ENCODE peak calls at places on chromosomes 11 and 22, in ten cellular contexts. One of them, this sample, is unnamed.

GRCh38 chr11:109984634-109985289 is 108.4 kb upstream of the ZC3H12C start:
- DNase-seq in psoas muscle: no peak
- DNase-seq in thoracic aorta: no peak
- DNase-seq in pancreas: no peak
- DNase-seq in right atrium auricular region: no peak
- DNase-seq in lower leg skin: no peak
- DNase-seq in SJCRH30: no peak
- DNase-seq in skeletal muscle cell: no peak
- DNase-seq in HL-60: no peak
- DNase-seq in vagina: no peak
- DNase-seq in this sample: no peak

GRCh38 chr11:2437516-2437915 is 6.8 kb downstream of the TRPM5 start:
- DNase-seq in vagina: no peak
- DNase-seq in pancreas: peak
- DNase-seq in skeletal muscle cell: no peak
- DNase-seq in SJCRH30: no peak
- DNase-seq in HL-60: no peak
- DNase-seq in thoracic aorta: no peak
- DNase-seq in lower leg skin: no peak
- DNase-seq in right atrium auricular region: no peak
- DNase-seq in psoas muscle: no peak
- DNase-seq in this sample: no peak

GRCh38 chr11:26079966-26080365 is 252.0 kb upstream of the ANO3 start:
- DNase-seq in thoracic aorta: no peak
- DNase-seq in skeletal muscle cell: no peak
- DNase-seq in right atrium auricular region: no peak
- DNase-seq in vagina: no peak
- DNase-seq in pancreas: no peak
- DNase-seq in psoas muscle: no peak
- DNase-seq in HL-60: no peak
- DNase-seq in SJCRH30: no peak
- DNase-seq in lower leg skin: no peak
- DNase-seq in this sample: no peak

GRCh38 chr11:101586965-101587364 is 3.2 kb upstream of the TRPC6 start:
- DNase-seq in SJCRH30: no peak
- DNase-seq in vagina: no peak
- DNase-seq in skeletal muscle cell: no peak
- DNase-seq in right atrium auricular region: no peak
- DNase-seq in thoracic aorta: no peak
- DNase-seq in HL-60: no peak
- DNase-seq in psoas muscle: no peak
- DNase-seq in pancreas: no peak
- DNase-seq in lower leg skin: no peak
- DNase-seq in this sample: no peak

GRCh38 chr11:119671048-119671447 is 58.0 kb downstream of the NECTIN1 start:
- DNase-seq in vagina: no peak
- DNase-seq in skeletal muscle cell: peak
- DNase-seq in thoracic aorta: no peak
- DNase-seq in psoas muscle: peak
- DNase-seq in SJCRH30: peak
- DNase-seq in pancreas: no peak
- DNase-seq in lower leg skin: no peak
- DNase-seq in right atrium auricular region: peak
- DNase-seq in HL-60: peak
- DNase-seq in this sample: no peak

GRCh38 chr11:36073411-36074203 is 129.7 kb downstream of the LDLRAD3 start:
- DNase-seq in pancreas: peak
- DNase-seq in psoas muscle: peak
- DNase-seq in skeletal muscle cell: peak
- DNase-seq in thoracic aorta: no peak
- DNase-seq in HL-60: no peak
- DNase-seq in vagina: no peak
- DNase-seq in SJCRH30: peak
- DNase-seq in right atrium auricular region: no peak
- DNase-seq in lower leg skin: no peak
- DNase-seq in this sample: no peak

GRCh38 chr22:18078329-18079041 is 695 bp downstream of the PEX26 start:
- DNase-seq in SJCRH30: no peak
- DNase-seq in right atrium auricular region: no peak
- DNase-seq in psoas muscle: peak
- DNase-seq in skeletal muscle cell: no peak
- DNase-seq in vagina: no peak
- DNase-seq in pancreas: peak
- DNase-seq in thoracic aorta: no peak
- DNase-seq in HL-60: peak
- DNase-seq in lower leg skin: no peak
- DNase-seq in this sample: no peak

GRCh38 chr11:123822022-123822421 is 15.9 kb upstream of the OR6M1 start:
- DNase-seq in right atrium auricular region: no peak
- DNase-seq in psoas muscle: no peak
- DNase-seq in SJCRH30: no peak
- DNase-seq in lower leg skin: no peak
- DNase-seq in thoracic aorta: no peak
- DNase-seq in HL-60: no peak
- DNase-seq in vagina: no peak
- DNase-seq in pancreas: no peak
- DNase-seq in skeletal muscle cell: no peak
- DNase-seq in this sample: no peak

GRCh38 chr22:47307326-47307725 is 544.9 kb downstream of the TBC1D22A start:
- DNase-seq in psoas muscle: no peak
- DNase-seq in skeletal muscle cell: no peak
- DNase-seq in vagina: peak
- DNase-seq in right atrium auricular region: no peak
- DNase-seq in SJCRH30: no peak
- DNase-seq in thoracic aorta: no peak
- DNase-seq in pancreas: no peak
- DNase-seq in lower leg skin: no peak
- DNase-seq in HL-60: no peak
- DNase-seq in this sample: no peak

GRCh38 chr11:128453444-128454336 is 133.7 kb downstream of the ETS1 start:
- DNase-seq in pancreas: no peak
- DNase-seq in lower leg skin: peak
- DNase-seq in vagina: no peak
- DNase-seq in psoas muscle: peak
- DNase-seq in right atrium auricular region: peak
- DNase-seq in SJCRH30: no peak
- DNase-seq in HL-60: no peak
- DNase-seq in thoracic aorta: peak
- DNase-seq in skeletal muscle cell: peak
- DNase-seq in this sample: peak

GRCh38 chr11:116851631-116852030 is 14.2 kb upstream of the APOA1 start:
- DNase-seq in HL-60: peak
- DNase-seq in right atrium auricular region: no peak
- DNase-seq in thoracic aorta: no peak
- DNase-seq in lower leg skin: no peak
- DNase-seq in pancreas: no peak
- DNase-seq in SJCRH30: no peak
- DNase-seq in skeletal muscle cell: no peak
- DNase-seq in psoas muscle: no peak
- DNase-seq in vagina: no peak
- DNase-seq in this sample: no peak

GRCh38 chr11:45638051-45638450 is 27.4 kb downstream of the CHST1 start:
- DNase-seq in psoas muscle: no peak
- DNase-seq in SJCRH30: no peak
- DNase-seq in right atrium auricular region: no peak
- DNase-seq in HL-60: no peak
- DNase-seq in thoracic aorta: no peak
- DNase-seq in pancreas: no peak
- DNase-seq in lower leg skin: no peak
- DNase-seq in vagina: peak
- DNase-seq in skeletal muscle cell: no peak
- DNase-seq in this sample: no peak

GRCh38 chr11:130218501-130218900 is 58.9 kb downstream of the ST14 start:
- DNase-seq in thoracic aorta: no peak
- DNase-seq in SJCRH30: no peak
- DNase-seq in right atrium auricular region: peak
- DNase-seq in pancreas: no peak
- DNase-seq in skeletal muscle cell: no peak
- DNase-seq in lower leg skin: no peak
- DNase-seq in psoas muscle: no peak
- DNase-seq in vagina: no peak
- DNase-seq in HL-60: no peak
- DNase-seq in this sample: no peak

GRCh38 chr11:121553806-121554205 is 101.0 kb upstream of the SORL1-AS1 start:
- DNase-seq in lower leg skin: no peak
- DNase-seq in vagina: no peak
- DNase-seq in right atrium auricular region: no peak
- DNase-seq in HL-60: no peak
- DNase-seq in skeletal muscle cell: no peak
- DNase-seq in psoas muscle: no peak
- DNase-seq in SJCRH30: no peak
- DNase-seq in thoracic aorta: no peak
- DNase-seq in pancreas: peak
- DNase-seq in this sample: peak

GRCh38 chr22:48161354-48161753 is 1398.9 kb downstream of the TBC1D22A start:
- DNase-seq in psoas muscle: no peak
- DNase-seq in lower leg skin: no peak
- DNase-seq in skeletal muscle cell: no peak
- DNase-seq in vagina: no peak
- DNase-seq in SJCRH30: no peak
- DNase-seq in right atrium auricular region: no peak
- DNase-seq in thoracic aorta: no peak
- DNase-seq in HL-60: no peak
- DNase-seq in pancreas: no peak
- DNase-seq in this sample: no peak

GRCh38 chr22:31278643-31279326 is 13.5 kb downstream of the PIK3IP1 start:
- DNase-seq in lower leg skin: no peak
- DNase-seq in pancreas: no peak
- DNase-seq in HL-60: no peak
- DNase-seq in SJCRH30: no peak
- DNase-seq in skeletal muscle cell: no peak
- DNase-seq in right atrium auricular region: no peak
- DNase-seq in thoracic aorta: no peak
- DNase-seq in vagina: no peak
- DNase-seq in psoas muscle: no peak
- DNase-seq in this sample: no peak

GRCh38 chr11:7548659-7549283 is 35.0 kb downstream of the PPFIBP2 start:
- DNase-seq in right atrium auricular region: no peak
- DNase-seq in skeletal muscle cell: no peak
- DNase-seq in thoracic aorta: no peak
- DNase-seq in HL-60: peak
- DNase-seq in lower leg skin: no peak
- DNase-seq in psoas muscle: no peak
- DNase-seq in pancreas: no peak
- DNase-seq in vagina: no peak
- DNase-seq in SJCRH30: no peak
- DNase-seq in this sample: no peak

GRCh38 chr11:99418927-99419707 is 398.4 kb downstream of the CNTN5 start:
- DNase-seq in SJCRH30: no peak
- DNase-seq in right atrium auricular region: no peak
- DNase-seq in pancreas: no peak
- DNase-seq in psoas muscle: no peak
- DNase-seq in HL-60: no peak
- DNase-seq in skeletal muscle cell: no peak
- DNase-seq in thoracic aorta: no peak
- DNase-seq in vagina: no peak
- DNase-seq in lower leg skin: no peak
- DNase-seq in this sample: no peak
- H3K4me3 ChIP-seq in SJCRH30: no peak
- H3K4me3 ChIP-seq in right atrium auricular region: no peak
- H3K4me3 ChIP-seq in pancreas: no peak
- H3K4me3 ChIP-seq in psoas muscle: no peak
- H3K4me3 ChIP-seq in HL-60: no peak
- H3K4me3 ChIP-seq in skeletal muscle cell: no peak
- H3K4me3 ChIP-seq in thoracic aorta: no peak
- H3K4me3 ChIP-seq in vagina: no peak
- H3K4me3 ChIP-seq in lower leg skin: no peak
- H3K4me3 ChIP-seq in this sample: no peak

GRCh38 chr11:96227244-96227643 is 115.8 kb downstream of the MAML2 start:
- DNase-seq in lower leg skin: no peak
- DNase-seq in psoas muscle: no peak
- DNase-seq in HL-60: no peak
- DNase-seq in right atrium auricular region: no peak
- DNase-seq in SJCRH30: no peak
- DNase-seq in pancreas: no peak
- DNase-seq in skeletal muscle cell: no peak
- DNase-seq in vagina: no peak
- DNase-seq in thoracic aorta: no peak
- DNase-seq in this sample: no peak
- H3K4me3 ChIP-seq in lower leg skin: no peak
- H3K4me3 ChIP-seq in psoas muscle: no peak
- H3K4me3 ChIP-seq in HL-60: no peak
- H3K4me3 ChIP-seq in right atrium auricular region: no peak
- H3K4me3 ChIP-seq in SJCRH30: no peak
- H3K4me3 ChIP-seq in pancreas: no peak
- H3K4me3 ChIP-seq in skeletal muscle cell: no peak
- H3K4me3 ChIP-seq in vagina: no peak
- H3K4me3 ChIP-seq in thoracic aorta: no peak
- H3K4me3 ChIP-seq in this sample: no peak

GRCh38 chr11:65433657-65434056 is 11.1 kb downstream of the NEAT1 start:
- DNase-seq in SJCRH30: no peak
- DNase-seq in right atrium auricular region: peak
- DNase-seq in vagina: no peak
- DNase-seq in pancreas: no peak
- DNase-seq in skeletal muscle cell: no peak
- DNase-seq in lower leg skin: no peak
- DNase-seq in psoas muscle: no peak
- DNase-seq in HL-60: no peak
- DNase-seq in thoracic aorta: no peak
- DNase-seq in this sample: no peak
- H3K4me3 ChIP-seq in SJCRH30: no peak
- H3K4me3 ChIP-seq in right atrium auricular region: no peak
- H3K4me3 ChIP-seq in vagina: no peak
- H3K4me3 ChIP-seq in pancreas: no peak
- H3K4me3 ChIP-seq in skeletal muscle cell: no peak
- H3K4me3 ChIP-seq in lower leg skin: no peak
- H3K4me3 ChIP-seq in psoas muscle: peak
- H3K4me3 ChIP-seq in HL-60: no peak
- H3K4me3 ChIP-seq in thoracic aorta: peak
- H3K4me3 ChIP-seq in this sample: no peak

GRCh38 chr11:57500926-57501325 is 14.6 kb downstream of the SLC43A1 start:
- DNase-seq in lower leg skin: no peak
- DNase-seq in pancreas: peak
- DNase-seq in HL-60: no peak
- DNase-seq in right atrium auricular region: no peak
- DNase-seq in skeletal muscle cell: no peak
- DNase-seq in SJCRH30: no peak
- DNase-seq in psoas muscle: no peak
- DNase-seq in vagina: no peak
- DNase-seq in thoracic aorta: no peak
- DNase-seq in this sample: no peak

GRCh38 chr11:57499413-57499982 is 16.0 kb downstream of the SLC43A1 start:
- DNase-seq in SJCRH30: peak
- DNase-seq in lower leg skin: peak
- DNase-seq in thoracic aorta: peak
- DNase-seq in skeletal muscle cell: peak
- DNase-seq in pancreas: peak
- DNase-seq in psoas muscle: peak
- DNase-seq in HL-60: no peak
- DNase-seq in vagina: no peak
- DNase-seq in right atrium auricular region: peak
- DNase-seq in this sample: no peak

GRCh38 chr11:57498540-57498939 is 17.0 kb downstream of the SLC43A1 start:
- DNase-seq in skeletal muscle cell: no peak
- DNase-seq in HL-60: no peak
- DNase-seq in SJCRH30: no peak
- DNase-seq in psoas muscle: no peak
- DNase-seq in thoracic aorta: no peak
- DNase-seq in vagina: no peak
- DNase-seq in pancreas: peak
- DNase-seq in lower leg skin: no peak
- DNase-seq in right atrium auricular region: no peak
- DNase-seq in this sample: no peak

GRCh38 chr11:57500526-57500925 is 15.0 kb downstream of the SLC43A1 start:
- DNase-seq in psoas muscle: no peak
- DNase-seq in HL-60: no peak
- DNase-seq in vagina: no peak
- DNase-seq in lower leg skin: no peak
- DNase-seq in SJCRH30: no peak
- DNase-seq in skeletal muscle cell: no peak
- DNase-seq in right atrium auricular region: no peak
- DNase-seq in thoracic aorta: no peak
- DNase-seq in pancreas: peak
- DNase-seq in this sample: no peak

GRCh38 chr11:57499983-57500461 is 15.5 kb downstream of the SLC43A1 start:
- DNase-seq in HL-60: no peak
- DNase-seq in thoracic aorta: no peak
- DNase-seq in vagina: no peak
- DNase-seq in lower leg skin: no peak
- DNase-seq in skeletal muscle cell: no peak
- DNase-seq in right atrium auricular region: no peak
- DNase-seq in psoas muscle: no peak
- DNase-seq in pancreas: peak
- DNase-seq in SJCRH30: no peak
- DNase-seq in this sample: no peak
- H3K4me3 ChIP-seq in HL-60: no peak
- H3K4me3 ChIP-seq in thoracic aorta: peak
- H3K4me3 ChIP-seq in vagina: peak
- H3K4me3 ChIP-seq in lower leg skin: no peak
- H3K4me3 ChIP-seq in skeletal muscle cell: peak
- H3K4me3 ChIP-seq in right atrium auricular region: peak
- H3K4me3 ChIP-seq in psoas muscle: peak
- H3K4me3 ChIP-seq in pancreas: no peak
- H3K4me3 ChIP-seq in SJCRH30: peak
- H3K4me3 ChIP-seq in this sample: peak

This sample was measured in epithelial cell of proximal tubule.